ENCODE peak calls at places on chromosomes 6 and 20, in five cellular contexts. J, I, O, M and S are unnamed samples.

GRCh38 chr6:15674690-15675386 is 12.0 kb upstream of the DTNBP1 start:
- DNase-seq in J (no peak), I (no peak), O (no peak), M (no peak), S (no peak)

GRCh38 chr20:11117808-11118528 is 444.2 kb upstream of the JAG1 start:
- DNase-seq in J (no peak), I (peak; percentile 48), O (no peak), M (no peak), S (no peak)

GRCh38 chr6:111983197-111983596 is 70.7 kb upstream of the CCN6 start:
- DNase-seq in J (no peak), I (no peak), O (no peak), M (no peak), S (no peak)

GRCh38 chr6:52337633-52338290 is 24.2 kb upstream of the PAQR8 start:
- DNase-seq in J (no peak), I (no peak), O (no peak), M (no peak), S (no peak)

GRCh38 chr6:41103792-41104324 is 31.1 kb downstream of the NFYA start:
- DNase-seq in J (no peak), I (no peak), O (no peak), M (no peak), S (no peak)

GRCh38 chr20:38125157-38126056 is 39.7 kb downstream of the TGM2 start:
- DNase-seq in J (no peak), I (no peak), O (no peak), M (peak; percentile 99), S (peak; percentile 96)

GRCh38 chr20:3788685-3789155 is 2.2 kb upstream of the CENPB start:
- DNase-seq in J (peak; percentile 60), I (no peak), O (peak; percentile 8), M (no peak), S (peak; percentile 32)

GRCh38 chr6:144305985-144306384 is 20.9 kb downstream of the UTRN start:
- DNase-seq in J (no peak), I (no peak), O (no peak), M (no peak), S (no peak)

GRCh38 chr6:46781478-46782378 is 11.5 kb upstream of the MEP1A start:
- DNase-seq in J (peak; percentile 56), I (peak; percentile 37), O (peak; percentile 52), M (peak; percentile 62), S (peak; percentile 59)

GRCh38 chr6:35892482-35892881 is 28.4 kb downstream of the SRPK1 start:
- DNase-seq in J (no peak), I (no peak), O (no peak), M (no peak), S (no peak)